ENCODE peak calls at places on chromosomes 7 and 10, in five cellular contexts. One of them, this sample, is unnamed.

GRCh38 chr7:142796501-142797341 is 26.0 kb downstream of the PRSS2 start:
- DNase-seq in IMR-90: no peak
- DNase-seq in right atrium auricular region: peak; percentile 55
- DNase-seq in pancreas: peak; percentile 78
- DNase-seq in Peyer's patch: no peak
- DNase-seq in this sample: no peak

GRCh38 chr10:60414111-60414510 is 24.4 kb upstream of the ANK3 start:
- DNase-seq in IMR-90: no peak
- DNase-seq in right atrium auricular region: no peak
- DNase-seq in pancreas: no peak
- DNase-seq in Peyer's patch: no peak
- DNase-seq in this sample: no peak

GRCh38 chr10:121302541-121303180 is 295.6 kb downstream of the FGFR2 start:
- DNase-seq in IMR-90: no peak
- DNase-seq in right atrium auricular region: no peak
- DNase-seq in pancreas: no peak
- DNase-seq in Peyer's patch: no peak
- DNase-seq in this sample: no peak

GRCh38 chr7:106462914-106463482 is 178.2 kb upstream of the NAMPT start:
- DNase-seq in IMR-90: no peak
- DNase-seq in right atrium auricular region: no peak
- DNase-seq in pancreas: no peak
- DNase-seq in Peyer's patch: no peak
- DNase-seq in this sample: no peak

GRCh38 chr7:24597014-24597413 is 23.8 kb downstream of the PALS2 start:
- DNase-seq in IMR-90: no peak
- DNase-seq in right atrium auricular region: no peak
- DNase-seq in pancreas: no peak
- DNase-seq in Peyer's patch: no peak
- DNase-seq in this sample: no peak

GRCh38 chr10:107544706-107545520 is 380.4 kb upstream of the SORCS1 start:
- DNase-seq in IMR-90: no peak
- DNase-seq in right atrium auricular region: no peak
- DNase-seq in pancreas: peak; percentile 33
- DNase-seq in Peyer's patch: no peak
- DNase-seq in this sample: no peak

GRCh38 chr10:131700032-131700431 is 200.8 kb upstream of the PPP2R2D start:
- DNase-seq in IMR-90: no peak
- DNase-seq in right atrium auricular region: no peak
- DNase-seq in pancreas: no peak
- DNase-seq in Peyer's patch: no peak
- DNase-seq in this sample: peak; percentile 18

GRCh38 chr7:30028749-30029635 is 780 bp downstream of the PLEKHA8 start:
- DNase-seq in IMR-90: peak; percentile 19
- DNase-seq in right atrium auricular region: peak; percentile 61
- DNase-seq in pancreas: peak; percentile 84
- DNase-seq in Peyer's patch: peak; percentile 41
- DNase-seq in this sample: peak; percentile 72

GRCh38 chr7:16504019-16504418 is 22.6 kb upstream of the LRRC72 start:
- DNase-seq in IMR-90: peak; percentile 81
- DNase-seq in right atrium auricular region: no peak
- DNase-seq in pancreas: no peak
- DNase-seq in Peyer's patch: no peak
- DNase-seq in this sample: no peak

GRCh38 chr7:14698239-14698638 is 204.3 kb downstream of the DGKB start:
- DNase-seq in IMR-90: no peak
- DNase-seq in right atrium auricular region: no peak
- DNase-seq in pancreas: no peak
- DNase-seq in Peyer's patch: no peak
- DNase-seq in this sample: no peak

GRCh38 chr10:98384531-98385133 is 30.4 kb downstream of the PYROXD2 start:
- DNase-seq in IMR-90: no peak
- DNase-seq in right atrium auricular region: no peak
- DNase-seq in pancreas: no peak
- DNase-seq in Peyer's patch: no peak
- DNase-seq in this sample: no peak

GRCh38 chr7:113086928-113087277 is 276 bp upstream of the GPR85 start:
- DNase-seq in IMR-90: no peak
- DNase-seq in right atrium auricular region: no peak
- DNase-seq in pancreas: no peak
- DNase-seq in Peyer's patch: no peak
- DNase-seq in this sample: no peak

GRCh38 chr7:101111261-101111660 is 15.6 kb upstream of the SERPINE1 start:
- DNase-seq in IMR-90: no peak
- DNase-seq in right atrium auricular region: no peak
- DNase-seq in pancreas: no peak
- DNase-seq in Peyer's patch: no peak
- DNase-seq in this sample: no peak

GRCh38 chr7:129271500-129272355 is 46.9 kb downstream of the AHCYL2 start:
- DNase-seq in IMR-90: peak; percentile 43
- DNase-seq in right atrium auricular region: no peak
- DNase-seq in pancreas: no peak
- DNase-seq in Peyer's patch: peak; percentile 62
- DNase-seq in this sample: peak; percentile 78

GRCh38 chr10:24929056-24929544 is 23.3 kb downstream of the PRTFDC1 start:
- DNase-seq in IMR-90: no peak
- DNase-seq in right atrium auricular region: no peak
- DNase-seq in pancreas: no peak
- DNase-seq in Peyer's patch: no peak
- DNase-seq in this sample: no peak

GRCh38 chr10:82321734-82322133 is 446.7 kb downstream of the NRG3 start:
- DNase-seq in IMR-90: no peak
- DNase-seq in right atrium auricular region: no peak
- DNase-seq in pancreas: no peak
- DNase-seq in Peyer's patch: no peak
- DNase-seq in this sample: no peak

GRCh38 chr7:142568430-142569097 is 180.7 kb upstream of the PRSS1 start:
- DNase-seq in IMR-90: peak; percentile 93
- DNase-seq in right atrium auricular region: no peak
- DNase-seq in pancreas: no peak
- DNase-seq in Peyer's patch: no peak
- DNase-seq in this sample: no peak

GRCh38 chr7:106485031-106485551 is 175.9 kb downstream of the CCDC71L start:
- DNase-seq in IMR-90: peak; percentile 91
- DNase-seq in right atrium auricular region: no peak
- DNase-seq in pancreas: no peak
- DNase-seq in Peyer's patch: no peak
- DNase-seq in this sample: no peak

GRCh38 chr7:28311670-28312069 is 100.6 kb upstream of the CREB5 start:
- DNase-seq in IMR-90: no peak
- DNase-seq in right atrium auricular region: no peak
- DNase-seq in pancreas: no peak
- DNase-seq in Peyer's patch: no peak
- DNase-seq in this sample: no peak

GRCh38 chr7:46576950-46577349 is 655.9 kb upstream of the IGFBP3 start:
- DNase-seq in IMR-90: peak; percentile 55
- DNase-seq in right atrium auricular region: no peak
- DNase-seq in pancreas: no peak
- DNase-seq in Peyer's patch: no peak
- DNase-seq in this sample: no peak

GRCh38 chr7:95004618-95005282 is 97.4 kb downstream of the PPP1R9A start:
- DNase-seq in IMR-90: no peak
- DNase-seq in right atrium auricular region: no peak
- DNase-seq in pancreas: no peak
- DNase-seq in Peyer's patch: no peak
- DNase-seq in this sample: no peak

GRCh38 chr10:34861293-34862004 is 46.4 kb upstream of the PARD3 start:
- DNase-seq in IMR-90: peak; percentile 40
- DNase-seq in right atrium auricular region: no peak
- DNase-seq in pancreas: no peak
- DNase-seq in Peyer's patch: no peak
- DNase-seq in this sample: peak; percentile 47

GRCh38 chr10:73906524-73907447 is 4.1 kb upstream of the PLAU start:
- DNase-seq in IMR-90: peak; percentile 100
- DNase-seq in right atrium auricular region: peak; percentile 86
- DNase-seq in pancreas: no peak
- DNase-seq in Peyer's patch: no peak
- DNase-seq in this sample: peak; percentile 77

GRCh38 chr7:95996174-95996573 is 223.8 kb downstream of the DYNC1I1 start:
- DNase-seq in IMR-90: no peak
- DNase-seq in right atrium auricular region: no peak
- DNase-seq in pancreas: no peak
- DNase-seq in Peyer's patch: no peak
- DNase-seq in this sample: no peak

GRCh38 chr7:132655071-132655761 is 78.9 kb upstream of the PLXNA4 start:
- DNase-seq in IMR-90: no peak
- DNase-seq in right atrium auricular region: peak; percentile 65
- DNase-seq in pancreas: no peak
- DNase-seq in Peyer's patch: peak; percentile 69
- DNase-seq in this sample: no peak

GRCh38 chr7:24728503-24729364 is 28.5 kb downstream of the GSDME start:
- DNase-seq in IMR-90: peak; percentile 24
- DNase-seq in right atrium auricular region: peak; percentile 60
- DNase-seq in pancreas: no peak
- DNase-seq in Peyer's patch: peak; percentile 12
- DNase-seq in this sample: no peak

GRCh38 chr7:134899729-134900128 is 86.6 kb upstream of the AGBL3 start:
- DNase-seq in IMR-90: peak; percentile 68
- DNase-seq in right atrium auricular region: no peak
- DNase-seq in pancreas: no peak
- DNase-seq in Peyer's patch: no peak
- DNase-seq in this sample: peak; percentile 65

GRCh38 chr7:5284304-5285281 is 1.9 kb downstream of the SLC29A4 start:
- DNase-seq in IMR-90: no peak
- DNase-seq in right atrium auricular region: no peak
- DNase-seq in pancreas: peak; percentile 91
- DNase-seq in Peyer's patch: peak; percentile 18
- DNase-seq in this sample: peak; percentile 71

GRCh38 chr10:112026438-112026837 is 157.1 kb downstream of the GPAM start:
- DNase-seq in IMR-90: no peak
- DNase-seq in right atrium auricular region: no peak
- DNase-seq in pancreas: no peak
- DNase-seq in Peyer's patch: no peak
- DNase-seq in this sample: no peak

GRCh38 chr10:23439452-23439919 is 611 bp downstream of the OTUD1 start:
- DNase-seq in IMR-90: no peak
- DNase-seq in right atrium auricular region: no peak
- DNase-seq in pancreas: peak; percentile 80
- DNase-seq in Peyer's patch: peak; percentile 50
- DNase-seq in this sample: peak; percentile 49

GRCh38 chr10:15660990-15661389 is 58.7 kb downstream of the ITGA8 start:
- DNase-seq in IMR-90: no peak
- DNase-seq in right atrium auricular region: no peak
- DNase-seq in pancreas: no peak
- DNase-seq in Peyer's patch: no peak
- DNase-seq in this sample: no peak

GRCh38 chr10:43200538-43201390 is 62.5 kb downstream of the CSGALNACT2 start:
- DNase-seq in IMR-90: no peak
- DNase-seq in right atrium auricular region: no peak
- DNase-seq in pancreas: peak; percentile 55
- DNase-seq in Peyer's patch: peak; percentile 9
- DNase-seq in this sample: peak; percentile 34
- H3K4me1 ChIP-seq in IMR-90: no peaks in the 10 kb centered on the region
- H3K4me1 ChIP-seq in right atrium auricular region: peaks cover 15% of the 10 kb centered on the region
- H3K4me1 ChIP-seq in pancreas: no peaks in the 10 kb centered on the region
- H3K4me1 ChIP-seq in Peyer's patch: no peaks in the 10 kb centered on the region
- H3K4me1 ChIP-seq in this sample: no peaks in the 10 kb centered on the region

GRCh38 chr10:49409755-49410154 is 13.9 kb upstream of the DRGX start:
- DNase-seq in IMR-90: no peak
- DNase-seq in right atrium auricular region: peak; percentile 30
- DNase-seq in pancreas: no peak
- DNase-seq in Peyer's patch: no peak
- DNase-seq in this sample: no peak
- TF ChIP-seq CTCF in IMR-90: no peak
- TF ChIP-seq CTCF in right atrium auricular region: no peak
- TF ChIP-seq CTCF in pancreas: no peak
- TF ChIP-seq CTCF in Peyer's patch: no peak
- TF ChIP-seq CTCF in this sample: peak; percentile 23

DNA sequence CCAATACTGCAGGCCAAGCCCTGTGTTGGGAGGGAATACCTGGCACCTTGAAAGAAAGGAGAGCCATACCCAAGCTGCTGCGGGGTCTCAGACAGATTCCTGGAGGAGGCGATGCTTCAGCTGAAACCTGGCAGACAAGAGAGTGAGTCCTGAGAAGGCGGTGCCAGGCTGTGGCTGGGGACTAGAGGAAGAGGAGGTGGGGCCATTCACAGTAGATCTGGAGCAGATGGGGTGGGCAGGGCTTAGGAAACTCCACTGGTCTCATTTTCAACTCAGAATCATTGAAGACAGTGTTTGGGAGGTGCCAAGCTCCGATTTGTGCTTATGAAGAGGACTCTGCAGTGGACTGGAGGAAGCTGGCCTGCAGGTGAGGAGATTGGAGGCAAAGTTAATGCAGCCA is 236.3 kb upstream of the MKI67 start:
- DNase-seq in IMR-90: no peak
- DNase-seq in right atrium auricular region: no peak
- DNase-seq in pancreas: no peak
- DNase-seq in Peyer's patch: no peak
- DNase-seq in this sample: no peak
- H3K36me3 ChIP-seq in IMR-90: no peaks in the 10 kb centered on the region
- H3K36me3 ChIP-seq in right atrium auricular region: no peaks in the 10 kb centered on the region
- H3K36me3 ChIP-seq in pancreas: no peaks in the 10 kb centered on the region
- H3K36me3 ChIP-seq in Peyer's patch: no peaks in the 10 kb centered on the region
- H3K36me3 ChIP-seq in this sample: no peaks in the 10 kb centered on the region

GRCh38 chr10:69464401-69464800 is 13.1 kb downstream of the TSPAN15 start:
- DNase-seq in IMR-90: no peak
- DNase-seq in right atrium auricular region: no peak
- DNase-seq in pancreas: no peak
- DNase-seq in Peyer's patch: no peak
- DNase-seq in this sample: no peak

GRCh38 chr10:69465457-69466157 is 14.3 kb downstream of the TSPAN15 start:
- DNase-seq in IMR-90: no peak
- DNase-seq in right atrium auricular region: no peak
- DNase-seq in pancreas: no peak
- DNase-seq in Peyer's patch: no peak
- DNase-seq in this sample: no peak

GRCh38 chr10:69466158-69466490 is 14.9 kb downstream of the TSPAN15 start:
- DNase-seq in IMR-90: no peak
- DNase-seq in right atrium auricular region: no peak
- DNase-seq in pancreas: no peak
- DNase-seq in Peyer's patch: no peak
- DNase-seq in this sample: no peak

GRCh38 chr10:69464801-69465401 is 13.6 kb downstream of the TSPAN15 start:
- DNase-seq in IMR-90: no peak
- DNase-seq in right atrium auricular region: peak; percentile 66
- DNase-seq in pancreas: no peak
- DNase-seq in Peyer's patch: no peak
- DNase-seq in this sample: no peak

DNA sequence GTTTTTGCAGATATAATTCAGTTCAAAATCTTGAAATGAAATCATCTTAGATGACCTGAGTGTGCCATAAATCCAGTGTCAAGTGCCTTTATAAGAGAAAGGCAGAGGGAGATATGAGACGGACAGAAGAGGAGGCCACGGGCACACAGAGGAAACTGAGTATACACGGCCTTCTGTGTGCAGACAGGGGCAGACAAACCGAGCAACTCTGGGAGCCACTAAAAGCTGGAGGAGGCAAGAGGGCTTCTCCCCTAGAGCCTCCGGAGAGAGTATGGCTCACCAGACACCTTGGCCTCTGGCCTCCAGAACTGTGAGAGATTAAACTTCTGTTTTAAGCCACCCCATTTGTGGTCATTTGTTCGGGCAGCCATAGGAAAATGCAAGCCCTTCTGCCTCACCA is 12.6 kb downstream of the TSPAN15 start:
- DNase-seq in IMR-90: no peak
- DNase-seq in right atrium auricular region: no peak
- DNase-seq in pancreas: no peak
- DNase-seq in Peyer's patch: no peak
- DNase-seq in this sample: no peak
- H3K4me1 ChIP-seq in IMR-90: no peaks in the 10 kb centered on the region
- H3K4me1 ChIP-seq in right atrium auricular region: peaks cover 64% of the 10 kb centered on the region
- H3K4me1 ChIP-seq in pancreas: no peaks in the 10 kb centered on the region
- H3K4me1 ChIP-seq in Peyer's patch: no peaks in the 10 kb centered on the region
- H3K4me1 ChIP-seq in this sample: peaks cover 36% of the 10 kb centered on the region

This sample was measured in Caco-2.